ENCODE peak calls at places on chromosome 16, in nine cellular contexts. B is cardiac fibroblast, E is Caco-2, O is uterus, J is tibial artery, Q is B cell, V is left ventricle myocardium inferior, S is GM12865, R is testis. I is an unnamed sample.

GRCh38 chr16:9901-10665 is 43.3 kb downstream of the POLR3K start:
- DNase-seq in B (no peak), E (no peak), O (no peak), J (no peak), Q (no peak), V (no peak), S (no peak), R (no peak), I (no peak)

GRCh38 chr16:3549906-3550305 is 27.3 kb downstream of the NLRC3 start:
- DNase-seq in B (no peak), E (no peak), O (no peak), J (no peak), Q (no peak), V (no peak), S (no peak), R (no peak), I (no peak)

GRCh38 chr16:65122974-65123845 is 1.3 kb upstream of the CDH11 start:
- DNase-seq in B (peak; percentile 65), E (no peak), O (peak; percentile 83), J (peak; percentile 70), Q (no peak), V (peak; percentile 64), S (no peak), R (peak; percentile 61), I (peak; percentile 6)

GRCh38 chr16:9761870-9762269 is 420.4 kb downstream of the GRIN2A start:
- DNase-seq in B (no peak), E (no peak), O (no peak), J (no peak), Q (no peak), V (no peak), S (no peak), R (no peak), I (no peak)

GRCh38 chr16:54072237-54072636 is 214.3 kb downstream of the IRX3 start:
- DNase-seq in B (no peak), E (no peak), O (no peak), J (no peak), Q (no peak), V (no peak), S (no peak), R (no peak), I (no peak)

GRCh38 chr16:1757714-1758461 is 13.5 kb downstream of the NME3 start:
- DNase-seq in B (no peak), E (no peak), O (no peak), J (no peak), Q (no peak), V (no peak), S (no peak), R (no peak), I (no peak)

GRCh38 chr16:4053663-4054479 is 62.4 kb downstream of the ADCY9 start:
- DNase-seq in B (peak; percentile 66), E (no peak), O (peak; percentile 64), J (peak; percentile 83), Q (no peak), V (peak; percentile 71), S (no peak), R (no peak), I (no peak)

GRCh38 chr16:73390936-73391335 is 343.0 kb upstream of the ZFHX3 start:
- DNase-seq in B (peak; percentile 1), E (no peak), O (no peak), J (no peak), Q (no peak), V (no peak), S (no peak), R (no peak), I (no peak)

GRCh38 chr16:23310744-23311143 is 8.6 kb downstream of the SCNN1B start:
- DNase-seq in B (no peak), E (no peak), O (no peak), J (no peak), Q (no peak), V (no peak), S (no peak), R (no peak), I (no peak)

GRCh38 chr16:81326971-81327370 is 12.2 kb downstream of the GAN start:
- DNase-seq in B (no peak), E (no peak), O (no peak), J (no peak), Q (no peak), V (no peak), S (no peak), R (no peak), I (no peak)

GRCh38 chr16:9970796-9971195 is 211.4 kb downstream of the GRIN2A start:
- DNase-seq in B (no peak), E (no peak), O (no peak), J (no peak), Q (no peak), V (no peak), S (no peak), R (no peak), I (no peak)

GRCh38 chr16:64356267-64356666 is 765.6 kb downstream of the CDH11 start:
- DNase-seq in B (peak; percentile 91), E (no peak), O (no peak), J (no peak), Q (no peak), V (no peak), S (no peak), R (no peak), I (no peak)

DNA sequence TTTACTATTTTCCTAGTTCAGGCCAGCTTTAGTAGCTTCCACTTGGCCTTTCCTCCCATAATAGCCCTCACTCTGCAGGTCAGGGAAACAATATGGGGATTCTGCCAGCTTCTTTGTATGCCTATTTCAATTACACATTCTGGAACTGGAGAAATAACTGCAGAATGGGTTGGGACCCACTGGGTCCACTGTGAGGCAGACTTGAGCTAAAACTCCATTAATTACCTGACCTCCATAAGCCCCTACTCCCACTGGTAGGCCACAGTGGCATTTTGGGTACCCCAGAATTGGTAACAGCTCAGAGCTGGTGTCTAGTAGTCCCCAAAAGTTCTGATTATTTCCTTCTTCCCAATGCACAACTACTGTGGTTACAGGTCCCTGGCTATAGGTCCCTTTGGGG is 16.7 kb upstream of the TENT4B start:
- DNase-seq in B (no peak), E (no peak), O (no peak), J (no peak), Q (no peak), V (no peak), S (no peak), R (no peak), I (no peak)
- TF ChIP-seq CTCF in B (no peak), E (no peak), O (no peak), J (no peak), Q (no peak), V (peak; percentile 11), S (peak; percentile 25), R (no peak), I (peak; percentile 31)

GRCh38 chr16:85173981-85174751 is 61.9 kb upstream of the CIBAR2 start:
- DNase-seq in B (peak; percentile 80), E (no peak), O (no peak), J (no peak), Q (no peak), V (no peak), S (no peak), R (no peak), I (no peak)

GRCh38 chr16:85173077-85173980 is 61.1 kb upstream of the CIBAR2 start:
- DNase-seq in B (peak; percentile 93), E (no peak), O (no peak), J (no peak), Q (no peak), V (no peak), S (no peak), R (peak; percentile 92), I (no peak)

GRCh38 chr16:85171004-85171808 is 58.9 kb upstream of the CIBAR2 start:
- DNase-seq in B (no peak), E (no peak), O (no peak), J (no peak), Q (no peak), V (no peak), S (no peak), R (no peak), I (no peak)

GRCh38 chr16:85171809-85172464 is 59.7 kb upstream of the CIBAR2 start:
- DNase-seq in B (peak; percentile 9), E (no peak), O (no peak), J (no peak), Q (no peak), V (no peak), S (no peak), R (no peak), I (no peak)

GRCh38 chr16:85172465-85173071 is 60.3 kb upstream of the CIBAR2 start:
- DNase-seq in B (no peak), E (no peak), O (no peak), J (no peak), Q (no peak), V (no peak), S (peak; percentile 24), R (peak; percentile 80), I (no peak)
- TF ChIP-seq CTCF in B (no peak), E (no peak), O (peak; percentile 15), J (peak; percentile 6), Q (no peak), V (peak; percentile 64), S (peak; percentile 15), R (peak; percentile 17), I (peak; percentile 45)

GRCh38 chr16:87843678-87844373 is 25.5 kb downstream of the SLC7A5 start:
- DNase-seq in B (no peak), E (no peak), O (no peak), J (no peak), Q (no peak), V (no peak), S (no peak), R (no peak), I (no peak)

GRCh38 chr16:87845807-87846619 is 23.3 kb downstream of the SLC7A5 start:
- DNase-seq in B (no peak), E (no peak), O (no peak), J (no peak), Q (no peak), V (no peak), S (no peak), R (no peak), I (no peak)

GRCh38 chr16:87845213-87845612 is 24.1 kb downstream of the SLC7A5 start:
- DNase-seq in B (no peak), E (no peak), O (no peak), J (no peak), Q (no peak), V (no peak), S (no peak), R (peak; percentile 67), I (no peak)

GRCh38 chr16:87844809-87845208 is 24.5 kb downstream of the SLC7A5 start:
- DNase-seq in B (no peak), E (no peak), O (no peak), J (no peak), Q (no peak), V (no peak), S (no peak), R (no peak), I (no peak)

DNA sequence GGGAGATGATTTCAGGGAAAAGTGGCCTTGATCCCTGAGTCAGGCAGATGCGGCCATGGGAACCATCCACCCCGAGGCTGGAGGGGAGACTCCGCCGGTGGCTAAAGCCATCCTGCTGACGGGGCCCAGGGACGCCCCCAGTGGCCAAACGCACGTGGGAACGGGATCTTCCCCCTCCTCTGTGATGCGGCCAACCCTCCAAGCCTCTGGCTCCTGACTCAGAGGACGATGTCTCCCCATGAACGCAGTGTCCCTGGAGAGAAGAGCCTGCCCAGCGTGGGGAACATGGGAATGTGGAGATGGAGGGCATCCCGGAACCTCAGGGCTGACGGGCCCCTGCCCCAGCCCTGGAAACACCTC is 25.0 kb downstream of the SLC7A5 start:
- DNase-seq in B (peak; percentile 67), E (no peak), O (no peak), J (no peak), Q (no peak), V (peak; percentile 43), S (no peak), R (no peak), I (no peak)
- TF ChIP-seq CTCF in B (peak; percentile 14), E (no peak), O (no peak), J (no peak), Q (no peak), V (no peak), S (peak; percentile 3), R (no peak), I (no peak)

GRCh38 chr16:79286646-79287423 is 313.7 kb downstream of the MAF start:
- DNase-seq in B (no peak), E (no peak), O (peak; percentile 27), J (peak; percentile 43), Q (peak; percentile 67), V (peak; percentile 51), S (peak; percentile 64), R (peak; percentile 26), I (peak; percentile 42)
- TF ChIP-seq CTCF in B (no peak), E (no peak), O (no peak), J (no peak), Q (no peak), V (no peak), S (no peak), R (no peak), I (no peak)